ENCODE peak calls at places on chromosomes 16 and 17, in six cellular contexts. One of them, this sample, is unnamed.

GRCh38 chr17:48095611-48096010 is 5.7 kb downstream of the CBX1 start:
- DNase-seq in IMR-90: no peak
- DNase-seq in DND-41: no peak
- DNase-seq in trophoblast cell: no peak
- DNase-seq in endothelial cell of umbilical vein: no peak
- DNase-seq in HepG2: no peak
- DNase-seq in this sample: no peak

GRCh38 chr17:49995055-49995738 is at the start of gene DLX3:
- DNase-seq in DND-41: no peak
- DNase-seq in trophoblast cell: peak; percentile 96
- DNase-seq in HepG2: no peak
- DNase-seq in endothelial cell of umbilical vein: peak; percentile 45
- DNase-seq in IMR-90: peak; percentile 62
- DNase-seq in this sample: no peak

GRCh38 chr16:85416267-85417109 is 196.6 kb upstream of the GSE1 start:
- DNase-seq in trophoblast cell: peak; percentile 68
- DNase-seq in HepG2: peak; percentile 61
- DNase-seq in IMR-90: peak; percentile 15
- DNase-seq in endothelial cell of umbilical vein: no peak
- DNase-seq in DND-41: peak; percentile 91
- DNase-seq in this sample: peak; percentile 83

GRCh38 chr16:9136596-9136995 is 45.2 kb downstream of the HAPSTR1 start:
- DNase-seq in trophoblast cell: no peak
- DNase-seq in HepG2: no peak
- DNase-seq in DND-41: no peak
- DNase-seq in IMR-90: no peak
- DNase-seq in endothelial cell of umbilical vein: no peak
- DNase-seq in this sample: no peak

GRCh38 chr17:31492880-31493655 is 101.6 kb downstream of the RAB11FIP4 start:
- DNase-seq in DND-41: no peak
- DNase-seq in trophoblast cell: no peak
- DNase-seq in IMR-90: no peak
- DNase-seq in HepG2: no peak
- DNase-seq in endothelial cell of umbilical vein: no peak
- DNase-seq in this sample: no peak

GRCh38 chr17:74101527-74101926 is 102.0 kb upstream of the RPL38 start:
- DNase-seq in endothelial cell of umbilical vein: no peak
- DNase-seq in IMR-90: no peak
- DNase-seq in HepG2: no peak
- DNase-seq in trophoblast cell: no peak
- DNase-seq in DND-41: no peak
- DNase-seq in this sample: no peak

GRCh38 chr16:77117687-77118086 is 73.3 kb upstream of the MON1B start:
- DNase-seq in DND-41: no peak
- DNase-seq in endothelial cell of umbilical vein: no peak
- DNase-seq in HepG2: no peak
- DNase-seq in trophoblast cell: peak; percentile 62
- DNase-seq in IMR-90: no peak
- DNase-seq in this sample: no peak

GRCh38 chr16:65745-66144 is 6.7 kb downstream of the RHBDF1 start:
- DNase-seq in DND-41: peak; percentile 84
- DNase-seq in IMR-90: peak; percentile 59
- DNase-seq in endothelial cell of umbilical vein: peak; percentile 72
- DNase-seq in trophoblast cell: peak; percentile 91
- DNase-seq in HepG2: peak; percentile 56
- DNase-seq in this sample: peak; percentile 80

GRCh38 chr16:14193316-14193871 is 122.3 kb downstream of the MRTFB start:
- DNase-seq in HepG2: no peak
- DNase-seq in endothelial cell of umbilical vein: no peak
- DNase-seq in trophoblast cell: no peak
- DNase-seq in DND-41: peak; percentile 74
- DNase-seq in IMR-90: no peak
- DNase-seq in this sample: peak; percentile 74

GRCh38 chr16:89366561-89367537 is 123.5 kb downstream of the ANKRD11 start:
- DNase-seq in DND-41: no peak
- DNase-seq in trophoblast cell: no peak
- DNase-seq in endothelial cell of umbilical vein: no peak
- DNase-seq in IMR-90: no peak
- DNase-seq in HepG2: no peak
- DNase-seq in this sample: no peak

GRCh38 chr17:72429066-72429638 is 308.3 kb downstream of the SOX9 start:
- DNase-seq in IMR-90: no peak
- DNase-seq in endothelial cell of umbilical vein: no peak
- DNase-seq in HepG2: no peak
- DNase-seq in trophoblast cell: no peak
- DNase-seq in DND-41: no peak
- DNase-seq in this sample: no peak

GRCh38 chr17:80124351-80124981 is 22.5 kb downstream of the EIF4A3 start:
- DNase-seq in DND-41: no peak
- DNase-seq in IMR-90: peak; percentile 64
- DNase-seq in trophoblast cell: peak; percentile 99
- DNase-seq in endothelial cell of umbilical vein: peak; percentile 23
- DNase-seq in HepG2: peak; percentile 75
- DNase-seq in this sample: no peak

DNA sequence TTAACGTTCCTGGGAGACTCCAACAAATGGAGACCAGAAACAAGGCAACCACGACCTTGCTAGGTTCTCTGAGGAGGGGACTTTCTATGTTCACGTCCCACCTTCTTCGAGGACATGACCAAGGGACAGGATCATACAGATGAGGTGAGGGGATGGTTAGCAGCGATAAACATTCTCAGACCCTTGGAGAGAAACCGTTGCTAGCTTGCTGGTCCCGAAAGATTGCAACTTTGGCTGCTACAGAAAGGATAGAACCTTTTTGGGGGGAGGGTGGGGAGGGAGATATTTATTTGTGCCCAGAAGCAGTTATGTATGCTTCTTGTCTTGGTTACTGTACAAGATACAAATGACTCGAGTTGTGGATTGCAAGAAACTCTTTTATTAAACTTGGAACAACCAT is 35.3 kb upstream of the KCNJ2 start:
- DNase-seq in IMR-90: no peak
- DNase-seq in trophoblast cell: no peak
- DNase-seq in DND-41: no peak
- DNase-seq in HepG2: no peak
- DNase-seq in endothelial cell of umbilical vein: no peak
- DNase-seq in this sample: no peak
- H2AFZ ChIP-seq in IMR-90: no peak overlapping the region
- H2AFZ ChIP-seq in trophoblast cell: no peak overlapping the region
- H2AFZ ChIP-seq in DND-41: no peak overlapping the region
- H2AFZ ChIP-seq in HepG2: no peak overlapping the region
- H2AFZ ChIP-seq in endothelial cell of umbilical vein: no peak overlapping the region
- H2AFZ ChIP-seq in this sample: no peak overlapping the region

DNA sequence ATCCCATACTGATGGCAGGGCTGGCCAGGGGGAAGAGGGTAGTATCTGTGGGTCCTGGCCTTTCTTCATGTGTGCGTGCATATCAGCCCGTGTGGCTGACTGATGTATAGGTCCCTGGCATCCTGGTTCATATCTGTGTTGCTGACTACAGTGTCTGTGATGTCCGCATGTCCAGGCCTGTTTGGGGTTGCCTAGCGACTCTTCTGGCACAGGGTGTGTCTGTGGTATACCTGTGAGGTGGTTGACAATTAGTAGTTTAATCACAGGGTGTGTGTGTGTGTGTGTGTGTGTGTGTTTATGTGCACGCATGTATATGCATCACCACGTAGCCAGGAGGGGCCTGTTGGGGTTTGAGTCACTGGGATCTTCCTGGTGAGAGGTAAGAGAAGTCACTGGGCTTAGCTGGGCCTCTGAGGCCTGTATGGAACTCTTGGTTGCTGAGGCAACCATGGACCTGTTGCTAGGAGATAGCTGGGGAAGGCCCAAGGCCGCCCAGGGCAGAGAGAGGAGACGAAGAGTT is 634 bp upstream of the TMEM95 start:
- DNase-seq in DND-41: no peak
- DNase-seq in HepG2: no peak
- DNase-seq in IMR-90: peak; percentile 80
- DNase-seq in trophoblast cell: peak; percentile 52
- DNase-seq in endothelial cell of umbilical vein: no peak
- DNase-seq in this sample: no peak
- H3K4me2 ChIP-seq in DND-41: no peak overlapping the region
- H3K4me2 ChIP-seq in HepG2: no peak overlapping the region
- H3K4me2 ChIP-seq in IMR-90: peak overlapping the region; percentile 68
- H3K4me2 ChIP-seq in trophoblast cell: no peak overlapping the region
- H3K4me2 ChIP-seq in endothelial cell of umbilical vein: no peak overlapping the region
- H3K4me2 ChIP-seq in this sample: no peak overlapping the region

GRCh38 chr17:7858487-7858832 is 657 bp downstream of the CYB5D1 start:
- DNase-seq in endothelial cell of umbilical vein: peak; percentile 61
- DNase-seq in DND-41: no peak
- DNase-seq in HepG2: peak; percentile 52
- DNase-seq in IMR-90: peak; percentile 44
- DNase-seq in trophoblast cell: peak; percentile 31
- DNase-seq in this sample: peak; percentile 83
- H2AFZ ChIP-seq in endothelial cell of umbilical vein: peak overlapping the region; percentile 60
- H2AFZ ChIP-seq in DND-41: peak overlapping the region; percentile 96
- H2AFZ ChIP-seq in HepG2: peak overlapping the region; percentile 75
- H2AFZ ChIP-seq in IMR-90: peak overlapping the region; percentile 95
- H2AFZ ChIP-seq in trophoblast cell: no peak overlapping the region
- H2AFZ ChIP-seq in this sample: peak overlapping the region; percentile 66

GRCh38 chr17:19263621-19264010 is 26.4 kb downstream of the EPN2 start:
- DNase-seq in HepG2: no peak
- DNase-seq in endothelial cell of umbilical vein: peak; percentile 91
- DNase-seq in IMR-90: peak; percentile 76
- DNase-seq in trophoblast cell: peak; percentile 53
- DNase-seq in DND-41: no peak
- DNase-seq in this sample: no peak
- H3K4me2 ChIP-seq in HepG2: no peak overlapping the region
- H3K4me2 ChIP-seq in endothelial cell of umbilical vein: peak overlapping the region; percentile 50
- H3K4me2 ChIP-seq in IMR-90: peak overlapping the region; percentile 17
- H3K4me2 ChIP-seq in trophoblast cell: no peak overlapping the region
- H3K4me2 ChIP-seq in DND-41: no peak overlapping the region
- H3K4me2 ChIP-seq in this sample: no peak overlapping the region

DNA sequence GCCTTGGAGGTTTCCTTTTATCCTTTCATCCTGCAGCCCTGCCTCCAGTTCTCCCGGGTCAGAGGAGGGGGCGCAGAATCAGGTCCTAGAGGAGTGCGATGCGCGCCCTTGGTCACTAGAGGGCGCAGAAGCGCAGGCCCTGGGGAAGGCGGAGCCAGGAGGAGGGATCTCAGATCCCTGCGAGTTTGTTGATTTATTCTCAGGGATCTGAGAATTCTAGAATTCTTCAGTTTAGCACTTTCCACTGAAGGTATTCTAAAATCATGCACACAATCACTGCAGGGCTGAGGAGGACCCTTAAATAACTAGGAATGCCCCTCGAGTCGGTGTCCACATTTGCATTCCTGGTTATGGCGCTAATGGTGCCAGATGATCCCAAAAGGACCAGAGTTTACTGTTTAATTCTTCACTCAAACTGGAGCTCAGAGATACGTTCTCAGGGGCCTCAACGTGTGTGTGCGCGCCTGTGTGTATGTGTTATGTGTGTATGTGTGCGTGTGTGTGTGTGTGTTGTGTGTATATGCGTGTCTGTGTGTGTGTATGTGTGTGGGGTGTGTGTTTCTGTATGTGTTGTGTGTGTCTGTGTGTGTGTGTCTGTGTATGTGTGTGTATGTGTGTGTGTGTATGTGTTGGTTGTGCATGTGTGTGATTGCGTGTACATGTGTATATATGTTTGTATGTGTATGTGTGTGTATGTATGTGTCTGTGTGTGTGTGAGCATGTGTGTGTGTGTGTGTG is 6.9 kb upstream of the ELAC2 start:
- DNase-seq in IMR-90: peak; percentile 52
- DNase-seq in HepG2: peak; percentile 55
- DNase-seq in trophoblast cell: peak; percentile 83
- DNase-seq in DND-41: peak; percentile 74
- DNase-seq in endothelial cell of umbilical vein: peak; percentile 71
- DNase-seq in this sample: peak; percentile 68
- H2AFZ ChIP-seq in IMR-90: peak overlapping the region; percentile 84
- H2AFZ ChIP-seq in HepG2: peak overlapping the region; percentile 43
- H2AFZ ChIP-seq in trophoblast cell: no peak overlapping the region
- H2AFZ ChIP-seq in DND-41: peak overlapping the region; percentile 65
- H2AFZ ChIP-seq in endothelial cell of umbilical vein: peak overlapping the region; percentile 30
- H2AFZ ChIP-seq in this sample: peak overlapping the region; percentile 60

GRCh38 chr17:35730400-35731005 is 936 bp upstream of the RASL10B start:
- DNase-seq in DND-41: no peak
- DNase-seq in endothelial cell of umbilical vein: no peak
- DNase-seq in trophoblast cell: no peak
- DNase-seq in IMR-90: no peak
- DNase-seq in HepG2: no peak
- DNase-seq in this sample: no peak
- H3K4me2 ChIP-seq in DND-41: peak overlapping the region; percentile 67
- H3K4me2 ChIP-seq in endothelial cell of umbilical vein: no peak overlapping the region
- H3K4me2 ChIP-seq in trophoblast cell: no peak overlapping the region
- H3K4me2 ChIP-seq in IMR-90: no peak overlapping the region
- H3K4me2 ChIP-seq in HepG2: peak overlapping the region; percentile 96
- H3K4me2 ChIP-seq in this sample: no peak overlapping the region

GRCh38 chr16:3094289-3095027 is 4.6 kb downstream of the ZSCAN10 start:
- DNase-seq in HepG2: peak; percentile 55
- DNase-seq in IMR-90: peak; percentile 23
- DNase-seq in endothelial cell of umbilical vein: peak; percentile 74
- DNase-seq in trophoblast cell: peak; percentile 68
- DNase-seq in DND-41: peak; percentile 39
- DNase-seq in this sample: peak; percentile 62

GRCh38 chr16:3097266-3097665 is 1.8 kb downstream of the ZSCAN10 start:
- DNase-seq in trophoblast cell: no peak
- DNase-seq in IMR-90: no peak
- DNase-seq in HepG2: no peak
- DNase-seq in DND-41: no peak
- DNase-seq in endothelial cell of umbilical vein: no peak
- DNase-seq in this sample: no peak

GRCh38 chr16:3098459-3099394 is at the start of gene ZSCAN10:
- DNase-seq in DND-41: no peak
- DNase-seq in endothelial cell of umbilical vein: no peak
- DNase-seq in IMR-90: no peak
- DNase-seq in trophoblast cell: no peak
- DNase-seq in HepG2: no peak
- DNase-seq in this sample: no peak

GRCh38 chr16:3096362-3096761 is 2.7 kb downstream of the ZSCAN10 start:
- DNase-seq in endothelial cell of umbilical vein: no peak
- DNase-seq in HepG2: no peak
- DNase-seq in DND-41: no peak
- DNase-seq in IMR-90: no peak
- DNase-seq in trophoblast cell: no peak
- DNase-seq in this sample: no peak

DNA sequence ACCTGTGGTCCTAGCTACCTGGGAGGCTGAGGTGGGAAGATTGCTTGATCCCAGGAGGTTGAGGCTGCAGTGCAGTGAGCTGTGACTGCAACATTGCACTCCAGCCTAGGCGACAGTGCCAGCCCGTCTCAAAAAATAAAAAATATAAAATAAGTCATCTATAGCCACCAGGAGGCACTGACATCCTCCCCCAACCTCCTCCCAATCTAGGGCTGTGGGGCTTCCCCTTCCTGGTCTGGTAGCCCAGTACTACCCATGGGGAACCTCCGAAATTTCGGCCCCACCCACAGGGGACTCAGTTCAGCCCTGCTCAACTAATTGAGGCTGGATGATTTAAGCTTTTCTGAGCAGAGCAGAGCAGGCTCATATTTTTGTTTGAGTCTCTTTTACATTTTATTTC is 3.2 kb downstream of the ZSCAN10 start:
- DNase-seq in endothelial cell of umbilical vein: no peak
- DNase-seq in IMR-90: no peak
- DNase-seq in DND-41: peak; percentile 35
- DNase-seq in HepG2: no peak
- DNase-seq in trophoblast cell: peak; percentile 24
- DNase-seq in this sample: peak; percentile 77
- H2AFZ ChIP-seq in endothelial cell of umbilical vein: no peak overlapping the region
- H2AFZ ChIP-seq in IMR-90: no peak overlapping the region
- H2AFZ ChIP-seq in DND-41: no peak overlapping the region
- H2AFZ ChIP-seq in HepG2: no peak overlapping the region
- H2AFZ ChIP-seq in trophoblast cell: no peak overlapping the region
- H2AFZ ChIP-seq in this sample: peak overlapping the region; percentile 33

This sample was measured in OCI-LY7.